ENCODE peak calls at places on chromosomes 2 and 18, in ten cellular contexts. H is RPMI8226; X is right cardiac atrium; Z is stimulated activated CD4-positive, alpha-beta T cell treated with anti-CD3 and anti-CD28 coated beads, Interleukin-1b, Interleukin-23, amount 100 ng/mL, for 24 hours; F is keratinocyte; P is lung; I is activated CD4-positive, alpha-beta T cell treated with anti-CD3 and anti-CD28 coated beads for 36 hours; D is mesenteric fat pad; O is nephron progenitor cell; T is NCI-H748 treated with DMSO at 0.1 percent for 48 hours. K is an unnamed sample.

GRCh38 chr2:50492452-50492851 is 539.5 kb downstream of the NRXN1 start:
- DNase-seq in X (no peak), F (peak), P (no peak), T (peak), I (peak), D (no peak), H (peak), Z (no peak), O (peak), K (no peak)

GRCh38 chr18:63949068-63949737 is at the start of gene HMSD:
- DNase-seq in T (peak), Z (no peak), X (peak), F (no peak), O (peak), H (peak), D (no peak), I (peak), P (peak), K (peak)

GRCh38 chr2:141557329-141558098 is 573.3 kb downstream of the LRP1B start:
- DNase-seq in F (peak), P (no peak), T (no peak), X (no peak), I (no peak), H (peak), Z (no peak), D (no peak), O (no peak), K (no peak)

GRCh38 chr18:41624461-41624860 is 330.6 kb upstream of the PIK3C3 start:
- DNase-seq in Z (no peak), O (no peak), X (no peak), H (no peak), F (no peak), D (no peak), P (no peak), T (no peak), I (no peak), K (no peak)

GRCh38 chr2:102473020-102473419 is at the start of gene SLC9A4:
- DNase-seq in T (peak), X (no peak), D (no peak), Z (peak), F (peak), O (peak), H (peak), I (peak), P (no peak), K (no peak)

GRCh38 chr18:24560511-24560981 is 100.1 kb downstream of the HRH4 start:
- DNase-seq in H (no peak), Z (no peak), I (no peak), T (no peak), O (peak), D (no peak), X (no peak), F (peak), P (peak), K (no peak)

GRCh38 chr2:205682239-205683021 is at the start of gene NRP2:
- DNase-seq in P (peak), I (peak), T (peak), X (peak), D (peak), O (peak), H (peak), Z (no peak), F (no peak), K (peak)

GRCh38 chr2:217412721-217413120 is 552.9 kb upstream of the TNP1 start:
- DNase-seq in Z (no peak), D (no peak), T (no peak), P (no peak), O (no peak), I (no peak), F (no peak), H (no peak), X (no peak), K (no peak)

GRCh38 chr2:74768401-74768914 is 65.5 kb upstream of the HK2 start:
- DNase-seq in I (no peak), F (no peak), H (no peak), D (no peak), T (no peak), Z (no peak), X (no peak), O (no peak), P (no peak), K (no peak)

GRCh38 chr2:5521462-5521861 is 170.7 kb upstream of the SOX11 start:
- DNase-seq in Z (no peak), I (no peak), H (no peak), O (no peak), D (no peak), X (peak), F (no peak), T (no peak), P (no peak), K (peak)

GRCh38 chr2:156903335-156903734 is 354.2 kb upstream of the GALNT5 start:
- DNase-seq in P (no peak), Z (no peak), I (no peak), T (no peak), H (no peak), X (no peak), D (no peak), F (no peak), O (no peak), K (no peak)

GRCh38 chr2:220044383-220044782 is 417.0 kb downstream of the SLC4A3 start:
- DNase-seq in P (no peak), X (no peak), T (no peak), O (no peak), I (no peak), F (no peak), D (no peak), Z (no peak), H (no peak), K (no peak)

GRCh38 chr2:120797421-120798289 is 62.0 kb downstream of the GLI2 start:
- DNase-seq in P (no peak), F (no peak), D (no peak), X (no peak), H (peak), T (no peak), I (no peak), Z (no peak), O (peak), K (no peak)